ENCODE peak calls at places on chromosomes 12 and 14, in seven cellular contexts. One of them, this sample, is unnamed.

GRCh38 chr12:74021937-74022336 is 515.7 kb upstream of the ATXN7L3B start:
- DNase-seq in AG10803: no peak
- DNase-seq in Peyer's patch: no peak
- DNase-seq in GM06990: no peak
- DNase-seq in GM12865: peak
- DNase-seq in left ventricle myocardium inferior: peak
- DNase-seq in astrocyte: peak
- DNase-seq in this sample: no peak

GRCh38 chr12:112828534-112828933 is 37.0 kb downstream of the RPH3A start:
- DNase-seq in AG10803: no peak
- DNase-seq in Peyer's patch: no peak
- DNase-seq in GM06990: no peak
- DNase-seq in GM12865: no peak
- DNase-seq in left ventricle myocardium inferior: no peak
- DNase-seq in astrocyte: no peak
- DNase-seq in this sample: no peak

GRCh38 chr14:53848851-53849250 is 107.8 kb downstream of the BMP4 start:
- DNase-seq in AG10803: no peak
- DNase-seq in Peyer's patch: no peak
- DNase-seq in GM06990: no peak
- DNase-seq in GM12865: no peak
- DNase-seq in left ventricle myocardium inferior: no peak
- DNase-seq in astrocyte: no peak
- DNase-seq in this sample: no peak

GRCh38 chr14:22412936-22413411 is 176.1 kb downstream of the DAD1 start:
- DNase-seq in AG10803: peak
- DNase-seq in Peyer's patch: no peak
- DNase-seq in GM06990: no peak
- DNase-seq in GM12865: no peak
- DNase-seq in left ventricle myocardium inferior: no peak
- DNase-seq in astrocyte: peak
- DNase-seq in this sample: no peak

GRCh38 chr12:75606146-75606545 is 94.7 kb upstream of the KRR1 start:
- DNase-seq in AG10803: no peak
- DNase-seq in Peyer's patch: no peak
- DNase-seq in GM06990: no peak
- DNase-seq in GM12865: no peak
- DNase-seq in left ventricle myocardium inferior: no peak
- DNase-seq in astrocyte: no peak
- DNase-seq in this sample: no peak

GRCh38 chr12:110403975-110404675 is 617 bp upstream of the ANAPC7 start:
- DNase-seq in AG10803: peak
- DNase-seq in Peyer's patch: peak
- DNase-seq in GM06990: peak
- DNase-seq in GM12865: peak
- DNase-seq in left ventricle myocardium inferior: peak
- DNase-seq in astrocyte: peak
- DNase-seq in this sample: peak

GRCh38 chr14:55123101-55123500 is 6.0 kb upstream of the LGALS3 start:
- DNase-seq in AG10803: peak
- DNase-seq in Peyer's patch: no peak
- DNase-seq in GM06990: no peak
- DNase-seq in GM12865: no peak
- DNase-seq in left ventricle myocardium inferior: no peak
- DNase-seq in astrocyte: peak
- DNase-seq in this sample: no peak

GRCh38 chr12:120132437-120132836 is 15.9 kb upstream of the RAB35 start:
- DNase-seq in AG10803: no peak
- DNase-seq in Peyer's patch: peak
- DNase-seq in GM06990: no peak
- DNase-seq in GM12865: no peak
- DNase-seq in left ventricle myocardium inferior: no peak
- DNase-seq in astrocyte: no peak
- DNase-seq in this sample: no peak

GRCh38 chr12:25691865-25692114 is 138.7 kb upstream of the LMNTD1 start:
- DNase-seq in AG10803: no peak
- DNase-seq in Peyer's patch: no peak
- DNase-seq in GM06990: no peak
- DNase-seq in GM12865: no peak
- DNase-seq in left ventricle myocardium inferior: no peak
- DNase-seq in astrocyte: no peak
- DNase-seq in this sample: no peak

GRCh38 chr12:25689996-25690501 is 137.0 kb upstream of the LMNTD1 start:
- DNase-seq in AG10803: peak
- DNase-seq in Peyer's patch: no peak
- DNase-seq in GM06990: no peak
- DNase-seq in GM12865: no peak
- DNase-seq in left ventricle myocardium inferior: peak
- DNase-seq in astrocyte: peak
- DNase-seq in this sample: no peak

GRCh38 chr12:25694072-25694471 is 141.0 kb upstream of the LMNTD1 start:
- DNase-seq in AG10803: peak
- DNase-seq in Peyer's patch: no peak
- DNase-seq in GM06990: no peak
- DNase-seq in GM12865: no peak
- DNase-seq in left ventricle myocardium inferior: no peak
- DNase-seq in astrocyte: peak
- DNase-seq in this sample: no peak

GRCh38 chr12:25690996-25691864 is 138.1 kb upstream of the LMNTD1 start:
- DNase-seq in AG10803: no peak
- DNase-seq in Peyer's patch: no peak
- DNase-seq in GM06990: no peak
- DNase-seq in GM12865: no peak
- DNase-seq in left ventricle myocardium inferior: no peak
- DNase-seq in astrocyte: no peak
- DNase-seq in this sample: no peak

DNA sequence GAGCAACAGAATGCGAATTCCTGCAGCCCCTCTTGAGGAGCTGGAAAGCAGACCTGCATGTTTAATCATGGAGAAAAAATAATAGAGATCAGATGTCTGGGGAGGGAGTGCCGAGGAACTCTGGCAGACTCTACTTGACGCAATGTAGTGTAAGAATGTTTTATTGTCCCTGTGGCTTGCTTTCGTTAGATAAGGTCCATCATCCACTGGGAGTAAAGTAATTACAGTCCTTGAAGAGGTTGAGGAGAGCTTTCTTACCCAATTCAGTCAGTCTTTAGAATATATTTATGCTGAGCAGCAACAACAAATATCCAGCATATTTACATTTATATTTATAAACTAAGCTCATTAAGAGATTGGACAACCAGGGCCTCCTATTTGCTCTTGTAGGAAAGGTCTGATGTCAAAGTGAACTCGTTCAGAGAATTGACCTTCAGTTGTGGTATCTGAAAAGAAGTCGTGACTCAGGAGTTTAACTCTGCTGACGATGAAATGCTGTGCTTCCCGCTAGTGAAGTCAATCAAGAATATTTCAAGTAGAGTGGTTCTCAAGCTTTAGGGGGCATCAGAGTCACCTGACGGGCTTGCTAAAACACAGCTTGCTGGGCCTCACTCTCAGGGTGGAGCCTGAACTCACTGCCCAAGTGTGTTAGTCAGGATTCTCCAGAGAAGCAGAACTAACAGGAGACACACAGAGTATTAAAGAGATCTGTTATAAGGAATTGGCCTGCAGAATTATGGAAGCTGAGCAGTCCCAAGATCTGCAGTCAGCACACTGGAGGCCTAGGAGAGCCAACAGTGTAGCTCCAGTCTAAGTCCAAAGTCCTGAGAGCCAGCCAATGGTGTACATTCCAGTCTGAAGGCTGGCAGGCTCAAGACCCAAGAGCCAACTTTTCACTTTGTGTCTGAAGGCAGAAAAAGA is 139.3 kb upstream of the LMNTD1 start:
- DNase-seq in AG10803: peak
- DNase-seq in Peyer's patch: no peak
- DNase-seq in GM06990: no peak
- DNase-seq in GM12865: no peak
- DNase-seq in left ventricle myocardium inferior: no peak
- DNase-seq in astrocyte: peak
- DNase-seq in this sample: no peak
- H3K4me3 ChIP-seq in AG10803: no peak
- H3K4me3 ChIP-seq in Peyer's patch: no peak
- H3K4me3 ChIP-seq in GM06990: no peak
- H3K4me3 ChIP-seq in GM12865: no peak
- H3K4me3 ChIP-seq in left ventricle myocardium inferior: no peak
- H3K4me3 ChIP-seq in astrocyte: no peak
- H3K4me3 ChIP-seq in this sample: no peak

GRCh38 chr12:6322969-6323339 is 12.5 kb downstream of the PLEKHG6 start:
- DNase-seq in AG10803: no peak
- DNase-seq in Peyer's patch: no peak
- DNase-seq in GM06990: no peak
- DNase-seq in GM12865: no peak
- DNase-seq in left ventricle myocardium inferior: no peak
- DNase-seq in astrocyte: no peak
- DNase-seq in this sample: no peak

GRCh38 chr12:6324936-6325750 is 14.7 kb downstream of the PLEKHG6 start:
- DNase-seq in AG10803: no peak
- DNase-seq in Peyer's patch: no peak
- DNase-seq in GM06990: no peak
- DNase-seq in GM12865: no peak
- DNase-seq in left ventricle myocardium inferior: no peak
- DNase-seq in astrocyte: no peak
- DNase-seq in this sample: no peak

GRCh38 chr12:6323340-6323994 is 13.0 kb downstream of the PLEKHG6 start:
- DNase-seq in AG10803: peak
- DNase-seq in Peyer's patch: peak
- DNase-seq in GM06990: peak
- DNase-seq in GM12865: peak
- DNase-seq in left ventricle myocardium inferior: no peak
- DNase-seq in astrocyte: peak
- DNase-seq in this sample: peak

GRCh38 chr12:6322352-6322751 is 11.9 kb downstream of the PLEKHG6 start:
- DNase-seq in AG10803: no peak
- DNase-seq in Peyer's patch: no peak
- DNase-seq in GM06990: no peak
- DNase-seq in GM12865: no peak
- DNase-seq in left ventricle myocardium inferior: no peak
- DNase-seq in astrocyte: no peak
- DNase-seq in this sample: no peak

DNA sequence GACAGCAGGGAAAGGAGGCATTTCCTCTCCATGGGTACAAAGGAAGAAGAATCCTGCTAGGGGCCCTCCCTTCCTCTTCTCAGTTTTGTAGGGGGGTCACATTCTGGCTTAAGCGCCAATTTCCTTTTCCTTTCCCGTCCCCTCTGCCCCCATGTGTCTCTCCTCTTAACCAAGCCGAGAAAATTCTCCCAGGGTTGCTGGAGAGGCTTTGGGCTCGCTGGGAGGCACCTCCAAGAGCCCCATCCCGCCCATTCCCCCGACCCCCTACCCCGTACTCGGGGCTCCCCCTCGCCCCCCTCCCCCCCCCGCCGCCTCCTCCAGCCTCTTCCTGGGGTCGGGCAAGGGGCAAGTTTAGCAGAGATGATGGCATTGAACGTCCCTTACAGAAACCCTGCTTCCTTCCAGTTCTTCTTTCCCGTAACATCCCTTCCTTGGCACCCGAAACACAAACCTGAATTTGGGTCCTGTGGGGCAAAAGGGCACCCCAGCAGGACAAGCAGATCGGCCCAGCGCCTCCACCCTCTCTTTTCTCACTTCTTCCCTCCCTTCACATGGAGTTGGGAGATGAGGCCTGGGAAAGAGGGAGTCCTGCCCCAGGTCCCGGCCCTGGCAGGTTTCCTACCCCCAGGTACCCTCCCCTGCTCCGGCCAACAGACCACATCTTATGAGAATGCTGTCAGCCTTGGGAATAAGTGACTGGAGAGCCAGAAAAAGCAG is 13.7 kb downstream of the PLEKHG6 start:
- DNase-seq in AG10803: no peak
- DNase-seq in Peyer's patch: no peak
- DNase-seq in GM06990: no peak
- DNase-seq in GM12865: no peak
- DNase-seq in left ventricle myocardium inferior: no peak
- DNase-seq in astrocyte: no peak
- DNase-seq in this sample: no peak
- H3K4me3 ChIP-seq in AG10803: no peak
- H3K4me3 ChIP-seq in Peyer's patch: no peak
- H3K4me3 ChIP-seq in GM06990: no peak
- H3K4me3 ChIP-seq in GM12865: peak
- H3K4me3 ChIP-seq in left ventricle myocardium inferior: peak
- H3K4me3 ChIP-seq in astrocyte: no peak
- H3K4me3 ChIP-seq in this sample: no peak

DNA sequence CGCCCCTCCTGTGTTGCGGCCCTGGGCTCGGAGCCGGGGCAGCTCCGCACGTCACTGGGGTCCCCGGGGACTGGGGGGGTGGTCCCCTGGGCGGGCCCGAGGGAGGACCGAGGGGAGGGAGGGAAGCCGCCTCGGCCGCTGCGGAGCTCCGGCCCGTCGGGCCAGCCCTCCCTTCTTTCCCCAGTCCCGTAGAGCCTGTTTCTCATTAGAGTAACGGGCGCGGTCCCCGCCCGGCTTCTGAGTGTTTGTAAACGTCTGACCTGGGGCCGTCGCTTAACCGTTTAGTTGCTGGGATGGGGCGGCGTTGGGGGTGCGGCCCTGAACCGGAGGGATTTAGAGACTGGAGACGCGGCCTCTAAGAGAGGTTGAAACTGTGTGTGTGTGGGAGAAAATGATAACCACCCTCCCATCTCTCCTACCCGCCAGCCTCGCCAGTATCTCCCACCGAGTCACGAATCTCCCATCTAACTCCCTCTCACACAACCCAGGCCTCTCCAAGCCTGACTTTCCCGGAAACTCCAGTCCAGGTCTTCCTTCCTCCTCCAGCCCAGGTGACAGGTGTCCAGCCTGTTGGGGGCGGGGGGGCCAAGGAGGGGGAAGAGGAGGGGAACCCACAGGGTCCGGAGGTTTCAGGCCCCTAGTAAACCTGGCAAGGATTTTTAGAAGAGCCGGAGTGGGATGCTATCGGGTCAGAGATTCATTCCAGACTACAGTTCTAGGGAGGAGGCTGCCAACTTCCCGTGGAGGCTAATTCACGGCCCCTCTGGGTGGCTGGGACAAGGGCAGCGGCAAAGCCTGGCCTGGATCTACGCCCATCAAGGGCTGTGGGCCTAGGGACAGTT is 1.1 kb upstream of the NFATC4 start:
- DNase-seq in AG10803: peak
- DNase-seq in Peyer's patch: peak
- DNase-seq in GM06990: peak
- DNase-seq in GM12865: peak
- DNase-seq in left ventricle myocardium inferior: peak
- DNase-seq in astrocyte: peak
- DNase-seq in this sample: peak
- H3K4me3 ChIP-seq in AG10803: peak
- H3K4me3 ChIP-seq in Peyer's patch: peak
- H3K4me3 ChIP-seq in GM06990: peak
- H3K4me3 ChIP-seq in GM12865: peak
- H3K4me3 ChIP-seq in left ventricle myocardium inferior: peak
- H3K4me3 ChIP-seq in astrocyte: peak
- H3K4me3 ChIP-seq in this sample: peak

DNA sequence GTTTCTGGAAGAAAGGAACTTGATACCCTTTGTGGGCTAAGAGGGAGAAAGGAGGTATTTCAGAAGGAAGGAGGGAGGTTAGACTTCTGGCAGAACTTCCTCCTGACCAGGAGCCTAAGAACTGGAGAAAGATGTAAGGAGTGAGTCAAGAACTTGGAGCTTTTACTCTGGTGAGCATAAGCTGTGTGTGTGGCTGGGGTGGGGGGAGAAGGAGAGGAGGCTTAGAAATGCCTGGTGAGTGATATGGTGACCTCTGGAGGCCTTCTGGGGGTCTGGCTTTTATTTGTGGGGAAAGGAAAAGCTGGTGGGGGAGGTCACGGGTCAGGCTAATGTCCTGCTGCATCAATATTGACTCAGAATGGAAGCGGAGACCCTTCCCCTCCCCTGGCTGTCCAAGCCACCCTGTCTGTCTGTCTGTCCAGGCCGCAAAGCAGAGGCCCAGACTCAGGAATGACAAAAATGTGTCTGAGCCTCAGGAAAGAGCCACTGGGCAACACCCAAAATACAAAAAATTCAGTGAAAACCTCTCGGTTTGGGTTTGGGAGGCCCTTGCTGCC is 4.8 kb downstream of the LRP1 start:
- DNase-seq in AG10803: peak
- DNase-seq in Peyer's patch: no peak
- DNase-seq in GM06990: no peak
- DNase-seq in GM12865: no peak
- DNase-seq in left ventricle myocardium inferior: no peak
- DNase-seq in astrocyte: peak
- DNase-seq in this sample: no peak
- H3K4me3 ChIP-seq in AG10803: peak
- H3K4me3 ChIP-seq in Peyer's patch: no peak
- H3K4me3 ChIP-seq in GM06990: no peak
- H3K4me3 ChIP-seq in GM12865: no peak
- H3K4me3 ChIP-seq in left ventricle myocardium inferior: peak
- H3K4me3 ChIP-seq in astrocyte: peak
- H3K4me3 ChIP-seq in this sample: no peak